ENCODE peak calls at places on chromosomes 6 and 20, in seven cellular contexts. One of them, this sample, is unnamed.

GRCh38 chr6:106180208-106180607 is 94.1 kb downstream of the PRDM1 start:
- DNase-seq in lower lobe of right lung: no peak
- DNase-seq in prostate gland: no peak
- DNase-seq in endodermal cell: no peak
- DNase-seq in pancreas: no peak
- DNase-seq in astrocyte: no peak
- DNase-seq in Panc1: no peak
- DNase-seq in this sample: peak; percentile 28

GRCh38 chr6:134651519-134651918 is 298.4 kb downstream of the ALDH8A1 start:
- DNase-seq in lower lobe of right lung: no peak
- DNase-seq in prostate gland: no peak
- DNase-seq in endodermal cell: no peak
- DNase-seq in pancreas: no peak
- DNase-seq in astrocyte: no peak
- DNase-seq in Panc1: no peak
- DNase-seq in this sample: no peak

GRCh38 chr6:97586344-97586743 is 303.3 kb upstream of the MMS22L start:
- DNase-seq in lower lobe of right lung: no peak
- DNase-seq in prostate gland: no peak
- DNase-seq in endodermal cell: peak; percentile 58
- DNase-seq in pancreas: no peak
- DNase-seq in astrocyte: peak; percentile 21
- DNase-seq in Panc1: no peak
- DNase-seq in this sample: no peak

GRCh38 chr6:111646942-111647341 is 41.3 kb upstream of the TRAF3IP2 start:
- DNase-seq in lower lobe of right lung: no peak
- DNase-seq in prostate gland: no peak
- DNase-seq in endodermal cell: no peak
- DNase-seq in pancreas: no peak
- DNase-seq in astrocyte: no peak
- DNase-seq in Panc1: no peak
- DNase-seq in this sample: no peak

GRCh38 chr6:210778-211177 is 81.5 kb upstream of the DUSP22 start:
- DNase-seq in lower lobe of right lung: no peak
- DNase-seq in prostate gland: no peak
- DNase-seq in endodermal cell: no peak
- DNase-seq in pancreas: no peak
- DNase-seq in astrocyte: no peak
- DNase-seq in Panc1: no peak
- DNase-seq in this sample: no peak

GRCh38 chr6:121660277-121660676 is 224.8 kb downstream of the GJA1 start:
- DNase-seq in lower lobe of right lung: no peak
- DNase-seq in prostate gland: no peak
- DNase-seq in endodermal cell: no peak
- DNase-seq in pancreas: no peak
- DNase-seq in astrocyte: no peak
- DNase-seq in Panc1: no peak
- DNase-seq in this sample: no peak

GRCh38 chr20:21571841-21572690 is 58.2 kb upstream of the NKX2-2 start:
- DNase-seq in lower lobe of right lung: no peak
- DNase-seq in prostate gland: no peak
- DNase-seq in endodermal cell: peak; percentile 59
- DNase-seq in pancreas: no peak
- DNase-seq in astrocyte: no peak
- DNase-seq in Panc1: peak; percentile 10
- DNase-seq in this sample: no peak

GRCh38 chr20:47762699-47763098 is 22.6 kb downstream of the SULF2 start:
- DNase-seq in lower lobe of right lung: no peak
- DNase-seq in prostate gland: no peak
- DNase-seq in endodermal cell: no peak
- DNase-seq in pancreas: no peak
- DNase-seq in astrocyte: peak; percentile 62
- DNase-seq in Panc1: no peak
- DNase-seq in this sample: no peak

GRCh38 chr6:155224031-155224451 is 39.8 kb upstream of the CLDN20 start:
- DNase-seq in lower lobe of right lung: no peak
- DNase-seq in prostate gland: no peak
- DNase-seq in endodermal cell: no peak
- DNase-seq in pancreas: no peak
- DNase-seq in astrocyte: peak; percentile 92
- DNase-seq in Panc1: peak; percentile 79
- DNase-seq in this sample: no peak

GRCh38 chr6:89208551-89208950 is 8.6 kb downstream of the GABRR1 start:
- DNase-seq in lower lobe of right lung: no peak
- DNase-seq in prostate gland: no peak
- DNase-seq in endodermal cell: no peak
- DNase-seq in pancreas: no peak
- DNase-seq in astrocyte: no peak
- DNase-seq in Panc1: no peak
- DNase-seq in this sample: no peak

GRCh38 chr20:31860431-31861345 is 9.6 kb downstream of the DUSP15 start:
- DNase-seq in lower lobe of right lung: no peak
- DNase-seq in prostate gland: peak; percentile 40
- DNase-seq in endodermal cell: peak; percentile 84
- DNase-seq in pancreas: no peak
- DNase-seq in astrocyte: no peak
- DNase-seq in Panc1: no peak
- DNase-seq in this sample: peak; percentile 20

GRCh38 chr20:51734876-51735499 is 33.2 kb downstream of the ATP9A start:
- DNase-seq in lower lobe of right lung: no peak
- DNase-seq in prostate gland: no peak
- DNase-seq in endodermal cell: no peak
- DNase-seq in pancreas: no peak
- DNase-seq in astrocyte: no peak
- DNase-seq in Panc1: no peak
- DNase-seq in this sample: no peak

GRCh38 chr20:51736947-51737346 is 31.2 kb downstream of the ATP9A start:
- DNase-seq in lower lobe of right lung: no peak
- DNase-seq in prostate gland: no peak
- DNase-seq in endodermal cell: no peak
- DNase-seq in pancreas: no peak
- DNase-seq in astrocyte: no peak
- DNase-seq in Panc1: no peak
- DNase-seq in this sample: no peak

GRCh38 chr20:51738877-51739447 is 29.2 kb downstream of the ATP9A start:
- DNase-seq in lower lobe of right lung: no peak
- DNase-seq in prostate gland: no peak
- DNase-seq in endodermal cell: no peak
- DNase-seq in pancreas: no peak
- DNase-seq in astrocyte: no peak
- DNase-seq in Panc1: no peak
- DNase-seq in this sample: peak; percentile 44

GRCh38 chr20:51733070-51733469 is 35.1 kb downstream of the ATP9A start:
- DNase-seq in lower lobe of right lung: no peak
- DNase-seq in prostate gland: no peak
- DNase-seq in endodermal cell: no peak
- DNase-seq in pancreas: no peak
- DNase-seq in astrocyte: no peak
- DNase-seq in Panc1: no peak
- DNase-seq in this sample: no peak

GRCh38 chr20:51735728-51736600 is 32.2 kb downstream of the ATP9A start:
- DNase-seq in lower lobe of right lung: no peak
- DNase-seq in prostate gland: no peak
- DNase-seq in endodermal cell: no peak
- DNase-seq in pancreas: no peak
- DNase-seq in astrocyte: no peak
- DNase-seq in Panc1: no peak
- DNase-seq in this sample: peak; percentile 71
- H3K4me1 ChIP-seq in lower lobe of right lung: no peaks in the 10 kb centered on the region
- H3K4me1 ChIP-seq in prostate gland: no peaks in the 10 kb centered on the region
- H3K4me1 ChIP-seq in endodermal cell: no peaks in the 10 kb centered on the region
- H3K4me1 ChIP-seq in pancreas: no peaks in the 10 kb centered on the region
- H3K4me1 ChIP-seq in astrocyte: peaks cover 9% of the 10 kb centered on the region
- H3K4me1 ChIP-seq in Panc1: peaks cover 7% of the 10 kb centered on the region
- H3K4me1 ChIP-seq in this sample: peaks cover 11% of the 10 kb centered on the region

DNA sequence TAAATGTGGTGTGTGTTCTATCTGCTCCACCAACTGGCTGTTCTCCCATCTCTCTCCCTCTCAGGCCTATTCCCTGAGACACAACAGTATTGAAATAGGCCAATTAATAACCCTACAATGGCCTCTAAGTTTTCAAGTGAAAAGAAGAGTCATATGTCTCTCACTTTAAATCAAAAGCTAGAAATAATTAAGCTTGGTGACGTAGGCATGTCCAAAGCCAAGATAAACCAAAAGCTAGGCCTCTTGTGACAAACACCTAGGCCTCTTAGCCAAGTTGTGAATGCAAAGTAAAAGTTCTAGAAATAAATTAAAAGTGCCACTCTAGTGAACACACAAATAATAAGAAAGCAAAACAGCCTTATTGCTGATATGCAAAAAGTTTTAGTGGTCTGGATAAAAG is 29.9 kb downstream of the MTCL3 start:
- DNase-seq in lower lobe of right lung: no peak
- DNase-seq in prostate gland: no peak
- DNase-seq in endodermal cell: no peak
- DNase-seq in pancreas: no peak
- DNase-seq in astrocyte: no peak
- DNase-seq in Panc1: no peak
- DNase-seq in this sample: no peak
- TF ChIP-seq CTCF in lower lobe of right lung: no peak
- TF ChIP-seq CTCF in prostate gland: no peak
- TF ChIP-seq CTCF in endodermal cell: no peak
- TF ChIP-seq CTCF in pancreas: no peak
- TF ChIP-seq CTCF in astrocyte: no peak
- TF ChIP-seq CTCF in Panc1: no peak
- TF ChIP-seq CTCF in this sample: no peak

GRCh38 chr6:33413601-33414120 is 2.8 kb downstream of the PHF1 start:
- DNase-seq in lower lobe of right lung: no peak
- DNase-seq in prostate gland: no peak
- DNase-seq in endodermal cell: no peak
- DNase-seq in pancreas: no peak
- DNase-seq in astrocyte: no peak
- DNase-seq in Panc1: no peak
- DNase-seq in this sample: no peak
- H3K4me1 ChIP-seq in lower lobe of right lung: peaks cover 50% of the 10 kb centered on the region
- H3K4me1 ChIP-seq in prostate gland: peaks cover 12% of the 10 kb centered on the region
- H3K4me1 ChIP-seq in endodermal cell: no peaks in the 10 kb centered on the region
- H3K4me1 ChIP-seq in pancreas: no peaks in the 10 kb centered on the region
- H3K4me1 ChIP-seq in astrocyte: peaks cover 21% of the 10 kb centered on the region
- H3K4me1 ChIP-seq in Panc1: peaks cover 42% of the 10 kb centered on the region
- H3K4me1 ChIP-seq in this sample: peaks cover 28% of the 10 kb centered on the region

GRCh38 chr6:50145125-50145524 is 95.4 kb upstream of the DEFB112 start:
- DNase-seq in lower lobe of right lung: no peak
- DNase-seq in prostate gland: no peak
- DNase-seq in endodermal cell: no peak
- DNase-seq in pancreas: no peak
- DNase-seq in astrocyte: no peak
- DNase-seq in Panc1: no peak
- DNase-seq in this sample: no peak
- TF ChIP-seq CTCF in lower lobe of right lung: no peak
- TF ChIP-seq CTCF in prostate gland: no peak
- TF ChIP-seq CTCF in endodermal cell: peak; percentile 79
- TF ChIP-seq CTCF in pancreas: no peak
- TF ChIP-seq CTCF in astrocyte: peak; percentile 26
- TF ChIP-seq CTCF in Panc1: peak; percentile 52
- TF ChIP-seq CTCF in this sample: peak; percentile 20

GRCh38 chr6:37171141-37171969 is 1.4 kb downstream of the PIM1 start:
- DNase-seq in lower lobe of right lung: peak; percentile 66
- DNase-seq in prostate gland: peak; percentile 19
- DNase-seq in endodermal cell: peak; percentile 67
- DNase-seq in pancreas: peak; percentile 84
- DNase-seq in astrocyte: peak; percentile 67
- DNase-seq in Panc1: no peak
- DNase-seq in this sample: peak; percentile 53
- H3K4me1 ChIP-seq in lower lobe of right lung: peaks cover 50% of the 10 kb centered on the region
- H3K4me1 ChIP-seq in prostate gland: peaks cover 5% of the 10 kb centered on the region
- H3K4me1 ChIP-seq in endodermal cell: peaks cover 2% of the 10 kb centered on the region
- H3K4me1 ChIP-seq in pancreas: peaks cover 13% of the 10 kb centered on the region
- H3K4me1 ChIP-seq in astrocyte: peaks cover 9% of the 10 kb centered on the region
- H3K4me1 ChIP-seq in Panc1: peaks cover 31% of the 10 kb centered on the region
- H3K4me1 ChIP-seq in this sample: peaks cover 14% of the 10 kb centered on the region

GRCh38 chr20:16417001-16417400 is 156.2 kb downstream of the KIF16B start:
- DNase-seq in lower lobe of right lung: no peak
- DNase-seq in prostate gland: no peak
- DNase-seq in endodermal cell: no peak
- DNase-seq in pancreas: no peak
- DNase-seq in astrocyte: no peak
- DNase-seq in Panc1: no peak
- DNase-seq in this sample: no peak
- TF ChIP-seq CTCF in lower lobe of right lung: no peak
- TF ChIP-seq CTCF in prostate gland: no peak
- TF ChIP-seq CTCF in endodermal cell: no peak
- TF ChIP-seq CTCF in pancreas: no peak
- TF ChIP-seq CTCF in astrocyte: no peak
- TF ChIP-seq CTCF in Panc1: no peak
- TF ChIP-seq CTCF in this sample: no peak